ENCODE peak calls at places on chromosomes 5 and 9, in ten cellular contexts. X is A172; V is amniotic epithelial cell; A is stimulated activated CD4-positive, alpha-beta T cell treated with anti-CD3 and anti-CD28 coated beads, Interleukin-4, amount 100 ng/mL, for 4 hours; W is T1000; M is endodermal cell; L is DMS153; E is dorsolateral prefrontal cortex; I is Right ventricle myocardium superior; F is NB4. P is an unnamed sample.

GRCh38 chr5:33936381-33937016 is at the start of gene RXFP3:
- DNase-seq in X (no peak), V (peak; percentile 47), A (no peak), W (no peak), M (no peak), L (no peak), E (no peak), I (no peak), F (no peak), P (peak; percentile 59)

GRCh38 chr5:145918397-145918796 is 18.0 kb upstream of the SH3RF2 start:
- DNase-seq in X (no peak), V (no peak), A (no peak), W (no peak), M (no peak), L (no peak), E (no peak), I (no peak), F (no peak), P (no peak)

GRCh38 chr5:73233461-73234151 is 60.6 kb downstream of the TMEM174 start:
- DNase-seq in X (no peak), V (no peak), A (no peak), W (no peak), M (peak; percentile 79), L (no peak), E (no peak), I (no peak), F (no peak), P (no peak)

GRCh38 chr5:129096382-129096991 is 1.9 kb downstream of the ISOC1 start:
- DNase-seq in X (no peak), V (no peak), A (no peak), W (no peak), M (peak; percentile 68), L (no peak), E (no peak), I (no peak), F (no peak), P (no peak)

GRCh38 chr5:132386644-132387286 is 17.3 kb downstream of the SLC22A5 start:
- DNase-seq in X (peak; percentile 73), V (peak; percentile 68), A (peak; percentile 73), W (peak; percentile 29), M (peak; percentile 91), L (no peak), E (peak; percentile 76), I (peak; percentile 84), F (peak; percentile 74), P (peak; percentile 76)

GRCh38 chr5:10377081-10377480 is 23.6 kb downstream of the MARCHF6 start:
- DNase-seq in X (no peak), V (no peak), A (no peak), W (no peak), M (no peak), L (no peak), E (no peak), I (no peak), F (peak; percentile 16), P (no peak)

GRCh38 chr5:10573487-10574145 is 9.7 kb downstream of the ANKRD33B start:
- DNase-seq in X (no peak), V (no peak), A (no peak), W (no peak), M (no peak), L (no peak), E (no peak), I (no peak), F (no peak), P (no peak)

GRCh38 chr5:37740331-37741066 is 99.3 kb downstream of the GDNF start:
- DNase-seq in X (no peak), V (peak; percentile 77), A (no peak), W (no peak), M (no peak), L (no peak), E (no peak), I (no peak), F (no peak), P (no peak)

GRCh38 chr9:31541626-31542025 is 842.8 kb upstream of the ACO1 start:
- DNase-seq in X (no peak), V (peak; percentile 53), A (no peak), W (no peak), M (no peak), L (no peak), E (no peak), I (no peak), F (no peak), P (no peak)

GRCh38 chr5:134175874-134176522 is 752 bp downstream of the SKP1 start:
- DNase-seq in X (peak; percentile 22), V (peak; percentile 34), A (no peak), W (no peak), M (no peak), L (no peak), E (no peak), I (peak; percentile 45), F (peak; percentile 46), P (no peak)

GRCh38 chr9:110095776-110096175 is 112.2 kb downstream of the C9orf152 start:
- DNase-seq in X (no peak), V (peak; percentile 91), A (no peak), W (no peak), M (no peak), L (no peak), E (no peak), I (no peak), F (peak; percentile 43), P (no peak)

GRCh38 chr9:92171822-92172221 is 56.6 kb upstream of the SPTLC1 start:
- DNase-seq in X (no peak), V (no peak), A (no peak), W (no peak), M (no peak), L (no peak), E (no peak), I (no peak), F (no peak), P (no peak)

GRCh38 chr9:137325791-137326190 is 23.7 kb upstream of the NRARP start:
- DNase-seq in X (no peak), V (no peak), A (no peak), W (no peak), M (no peak), L (no peak), E (peak; percentile 17), I (no peak), F (no peak), P (no peak)

GRCh38 chr5:9898319-9898718 is 268.2 kb upstream of the TAS2R1 start:
- DNase-seq in X (peak; percentile 40), V (peak; percentile 25), A (no peak), W (no peak), M (peak; percentile 80), L (peak; percentile 56), E (no peak), I (no peak), F (peak; percentile 36), P (peak; percentile 37)

GRCh38 chr9:36867672-36868471 is 166.2 kb downstream of the PAX5 start:
- DNase-seq in X (no peak), V (no peak), A (no peak), W (no peak), M (no peak), L (peak; percentile 65), E (no peak), I (no peak), F (no peak), P (peak; percentile 40)

GRCh38 chr9:91948061-91948422 is 2.0 kb downstream of the ROR2 start:
- DNase-seq in X (no peak), V (peak; percentile 81), A (no peak), W (no peak), M (peak; percentile 76), L (no peak), E (no peak), I (no peak), F (peak; percentile 90), P (no peak)

GRCh38 chr9:97501177-97501971 is at the start of gene TMOD1:
- DNase-seq in X (peak; percentile 34), V (no peak), A (peak; percentile 13), W (no peak), M (peak; percentile 87), L (peak; percentile 14), E (peak; percentile 57), I (peak; percentile 82), F (peak; percentile 71), P (peak; percentile 87)

GRCh38 chr5:96875805-96876291 is 452 bp upstream of the ERAP2 start:
- DNase-seq in X (no peak), V (peak; percentile 17), A (peak; percentile 40), W (no peak), M (no peak), L (no peak), E (no peak), I (no peak), F (peak; percentile 36), P (no peak)

GRCh38 chr5:16888694-16889124 is 47.4 kb downstream of the MYO10 start:
- DNase-seq in X (peak; percentile 56), V (peak; percentile 66), A (no peak), W (no peak), M (no peak), L (peak; percentile 6), E (no peak), I (no peak), F (no peak), P (no peak)

GRCh38 chr5:139214646-139215045 is 16.5 kb upstream of the SIL1 start:
- DNase-seq in X (no peak), V (no peak), A (no peak), W (no peak), M (no peak), L (no peak), E (no peak), I (no peak), F (no peak), P (no peak)

GRCh38 chr5:174839196-174839595 is 114.8 kb downstream of the MSX2 start:
- DNase-seq in X (no peak), V (no peak), A (no peak), W (no peak), M (no peak), L (no peak), E (no peak), I (no peak), F (no peak), P (no peak)